ENCODE peak calls at places on chromosomes 11 and 22, in four cellular contexts. W is CD8-positive, alpha-beta T cell; B is progenitor cell of endocrine pancreas; P is PC-3. L is an unnamed sample.
A peak's percentile ranks its signal among the peaks of the same experiment; 100 is the strongest.

GRCh38 chr11:115912484-115912945 is 408.3 kb upstream of the CADM1 start:
- DNase-seq in P (no peak), W (no peak), B (no peak), L (no peak)

GRCh38 chr22:41256898-41257260 is 16.1 kb upstream of the CHADL start:
- DNase-seq in B (no peak), W (no peak), P (peak; percentile 53), L (no peak)

GRCh38 chr11:15327786-15328231 is 213.1 kb downstream of the INSC start:
- DNase-seq in B (peak; percentile 65), P (peak; percentile 3), W (no peak), L (peak; percentile 77)

GRCh38 chr22:17974703-17975372 is 49.5 kb downstream of the MICAL3 start:
- DNase-seq in B (no peak), W (no peak), P (no peak), L (no peak)

GRCh38 chr11:92268546-92268945 is 43.9 kb downstream of the FAT3 start:
- DNase-seq in P (no peak), B (no peak), W (no peak), L (no peak)

GRCh38 chr11:1883342-1884122 is 8.2 kb downstream of the PRR33 start:
- DNase-seq in B (no peak), W (no peak), P (no peak), L (no peak)

GRCh38 chr11:8614497-8614896 is 20.5 kb upstream of the STK33 start:
- DNase-seq in W (no peak), B (no peak), P (no peak), L (no peak)

GRCh38 chr11:101516546-101516945 is 67.3 kb downstream of the TRPC6 start:
- DNase-seq in W (no peak), B (no peak), P (no peak), L (no peak)

GRCh38 chr11:57474017-57474750 is 13.9 kb downstream of the RTN4RL2 start:
- DNase-seq in W (peak; percentile 58), P (no peak), B (no peak), L (no peak)

GRCh38 chr22:35648066-35649025 is at the start of gene APOL6:
- DNase-seq in W (peak; percentile 67), P (peak; percentile 68), B (no peak), L (no peak)

GRCh38 chr11:95231881-95232605 is 1.0 kb upstream of the SESN3 start:
- DNase-seq in P (no peak), B (peak; percentile 75), W (peak; percentile 70), L (peak; percentile 61)

GRCh38 chr11:95230054-95231034 is 658 bp downstream of the SESN3 start:
- DNase-seq in P (no peak), B (peak; percentile 27), W (peak; percentile 28), L (peak; percentile 29)

GRCh38 chr11:95229199-95230053 is 1.6 kb downstream of the SESN3 start:
- DNase-seq in P (no peak), W (no peak), B (no peak), L (no peak)

GRCh38 chr11:95232666-95233065 is 1.7 kb upstream of the SESN3 start:
- DNase-seq in P (no peak), B (no peak), W (no peak), L (no peak)

GRCh38 chr11:95231126-95231880 is at the start of gene SESN3:
- DNase-seq in B (peak; percentile 98), W (peak; percentile 99), P (peak; percentile 96), L (peak; percentile 96)
- TF ChIP-seq CTCF in B (no peak), W (no peak), P (no peak), L (no peak)

DNA sequence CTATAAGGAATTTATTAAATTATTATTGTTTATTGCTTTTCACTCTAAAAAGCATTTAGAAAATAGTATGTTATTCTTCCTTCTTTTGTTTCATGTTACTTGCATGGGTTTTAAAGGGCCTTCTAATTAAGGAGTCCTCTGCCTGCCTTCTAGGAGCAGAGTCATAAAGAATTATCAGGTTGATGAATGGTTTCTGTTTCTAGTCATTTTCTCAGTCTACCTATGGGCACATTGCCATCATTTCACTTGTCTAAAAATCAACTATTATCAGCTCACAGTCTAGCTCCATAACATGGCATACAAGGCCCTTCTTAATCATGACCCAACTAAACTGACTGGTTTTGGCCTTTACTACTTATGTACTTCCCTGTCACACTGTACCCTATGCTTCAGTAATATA is 16.2 kb downstream of the DYNC2H1 start:
- DNase-seq in W (no peak), P (no peak), B (no peak), L (no peak)
- TF ChIP-seq CTCF in W (no peak), P (no peak), B (no peak), L (no peak)

DNA sequence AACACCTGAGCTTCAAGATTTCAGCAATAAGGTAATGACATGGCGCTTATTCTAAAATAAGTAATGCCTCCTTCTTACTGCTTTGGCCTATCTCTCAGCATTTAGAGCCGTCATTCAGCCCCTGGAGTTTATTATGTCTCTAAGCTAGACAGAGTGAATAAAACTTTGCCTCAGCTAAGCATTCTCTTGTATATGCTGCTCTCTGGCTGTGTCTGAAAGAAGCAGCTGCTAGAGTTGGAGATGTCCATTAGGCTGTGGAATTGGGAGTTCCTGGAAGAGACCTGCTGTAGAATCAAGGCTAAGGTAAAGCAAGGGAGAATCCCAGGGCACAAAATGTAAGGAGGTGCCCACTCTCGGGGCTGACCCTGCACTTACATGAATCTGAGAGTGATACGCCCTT is 35.5 kb upstream of the TTC12 start:
- DNase-seq in W (no peak), B (no peak), P (no peak), L (no peak)
- TF ChIP-seq CTCF in W (no peak), B (no peak), P (no peak), L (no peak)

DNA sequence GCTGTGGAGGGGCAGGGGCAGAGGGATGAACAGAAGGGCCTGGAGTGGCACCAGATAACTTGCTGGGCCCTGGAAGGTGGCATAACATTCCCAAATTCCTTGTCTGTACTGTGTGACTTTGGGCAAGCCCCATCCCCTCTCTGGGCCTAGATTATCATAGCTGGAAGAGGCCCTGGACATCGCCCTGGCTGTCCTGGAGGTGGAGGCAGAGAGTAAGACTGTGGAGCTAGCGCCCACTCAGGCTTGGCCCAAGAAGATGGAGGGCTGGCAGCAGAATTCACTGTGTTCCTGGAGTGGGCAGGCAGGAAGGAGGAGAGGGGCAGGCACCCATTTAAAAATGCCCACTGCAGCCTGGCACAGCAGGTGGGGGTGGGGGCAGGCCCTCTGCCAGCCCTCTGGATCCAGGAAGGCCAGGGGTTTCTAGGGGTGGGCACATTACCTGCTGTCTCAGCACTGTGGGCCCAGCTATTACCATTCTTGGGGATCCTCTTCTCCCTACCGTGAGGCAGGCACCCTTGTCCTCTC is 22.6 kb downstream of the ARHGEF17 start:
- DNase-seq in W (no peak), B (no peak), P (peak; percentile 26), L (no peak)
- TF ChIP-seq CTCF in W (no peak), B (peak; percentile 46), P (peak; percentile 33), L (peak; percentile 49)

DNA sequence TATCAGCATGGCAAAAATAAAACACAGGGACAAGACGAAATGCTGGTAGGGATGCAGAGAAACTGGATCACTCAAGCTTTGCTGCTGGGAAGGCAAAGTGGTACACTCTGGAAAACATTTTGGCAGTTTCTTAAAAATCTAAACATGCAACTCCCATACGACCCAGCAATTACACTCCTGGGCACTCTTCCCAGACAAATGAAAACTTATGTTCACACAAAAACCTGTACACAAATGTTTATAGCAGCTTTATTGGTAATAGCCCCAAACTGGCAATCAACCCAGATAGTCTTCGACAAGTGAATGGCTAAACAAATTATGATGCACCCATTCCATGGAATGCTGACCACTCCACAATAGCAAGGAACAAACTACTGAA is 35.8 kb upstream of the PRR5 start:
- DNase-seq in P (no peak), W (no peak), B (no peak), L (no peak)
- TF ChIP-seq CTCF in P (no peak), W (no peak), B (no peak), L (no peak)

DNA sequence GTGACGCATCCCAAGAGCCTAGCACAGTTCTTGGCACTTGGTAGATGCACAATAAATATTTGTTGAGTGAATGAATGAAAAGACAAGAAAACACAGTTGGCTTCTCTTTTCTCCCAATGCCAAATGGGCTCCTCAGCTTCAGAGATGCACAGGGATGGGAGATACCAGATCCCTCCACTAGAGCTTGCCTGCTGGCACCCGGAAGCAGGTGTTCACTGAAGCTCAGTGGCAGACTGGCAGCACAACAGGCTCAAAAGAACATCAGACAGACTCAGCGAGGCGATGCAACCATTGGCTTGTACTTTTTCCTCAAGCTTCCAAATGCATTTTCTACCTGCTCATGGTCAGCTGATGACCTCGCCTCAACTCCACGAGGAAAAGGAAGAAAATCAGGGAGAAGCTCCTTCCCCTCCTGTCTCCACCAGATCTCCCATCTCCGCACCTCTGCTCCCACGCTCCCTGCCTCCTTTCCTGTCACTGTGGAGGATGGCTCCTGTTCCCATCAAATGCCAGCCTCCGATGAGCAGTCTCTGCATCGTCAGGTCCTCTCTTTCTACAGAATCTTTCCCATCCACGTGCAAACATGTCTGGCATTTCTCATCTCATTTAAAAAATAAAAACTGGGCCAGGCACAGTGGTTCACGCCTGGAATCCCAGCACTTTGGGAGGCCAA is 5.8 kb downstream of the RAPSN start:
- DNase-seq in W (no peak), B (no peak), P (no peak), L (no peak)
- TF ChIP-seq CTCF in W (no peak), B (no peak), P (no peak), L (no peak)

DNA sequence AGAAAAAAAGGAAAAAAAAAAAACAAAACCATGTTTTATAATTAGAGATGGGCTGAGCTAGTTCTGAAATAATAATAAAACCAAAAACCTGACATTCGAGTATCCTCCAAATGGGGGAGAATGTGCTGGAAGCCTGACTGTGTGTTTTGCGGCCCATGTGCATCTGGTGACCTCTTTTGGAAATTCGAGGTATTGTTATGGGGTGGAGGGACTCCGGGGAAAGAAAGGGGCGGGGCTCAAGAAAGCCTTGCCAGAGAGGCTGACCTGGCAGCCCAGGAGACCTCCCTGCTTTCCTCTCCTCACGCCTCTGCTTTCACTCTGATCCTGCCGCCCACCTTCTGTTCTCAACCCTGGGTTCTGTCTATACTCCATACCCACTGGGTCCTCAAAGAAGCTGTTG is 72.9 kb downstream of the CTTN start:
- DNase-seq in W (no peak), P (peak; percentile 66), B (no peak), L (peak; percentile 36)
- TF ChIP-seq CTCF in W (no peak), P (peak; percentile 64), B (peak; percentile 39), L (peak; percentile 43)

DNA sequence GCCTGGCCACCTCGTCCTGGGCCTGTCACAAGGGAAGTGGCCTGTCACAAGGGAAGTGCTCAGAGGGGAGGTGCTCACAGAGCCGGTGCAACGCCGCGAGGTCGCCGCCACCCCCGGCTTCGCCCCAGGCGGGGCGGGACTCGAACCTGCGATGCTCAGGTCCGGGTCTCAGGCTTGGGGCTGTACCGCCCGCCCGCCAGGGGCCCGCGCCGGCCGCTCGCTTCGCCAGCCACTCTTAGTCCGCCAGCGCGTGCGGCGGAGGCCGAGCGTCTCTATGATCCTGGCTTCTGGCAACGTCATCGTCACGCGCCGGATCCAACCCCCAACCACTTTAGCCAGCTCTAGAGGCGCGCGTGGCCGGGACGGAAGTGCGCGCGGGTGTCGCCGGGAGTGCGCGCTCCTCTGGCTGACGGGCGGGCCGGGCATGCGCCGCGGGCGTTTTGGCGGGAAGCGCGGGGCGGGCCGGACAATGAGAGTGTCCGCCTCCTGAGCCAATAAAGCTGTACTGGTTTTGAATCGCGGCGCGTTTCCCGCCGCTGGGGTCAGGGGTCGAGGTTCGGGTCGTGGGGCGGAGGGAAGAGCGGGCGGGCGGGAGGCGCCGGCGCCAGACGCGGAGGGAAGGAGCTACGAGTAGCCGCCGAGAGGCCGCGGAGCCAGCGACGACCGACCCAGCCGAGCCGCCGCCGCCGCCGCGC is at the start of gene TRMT2A:
- DNase-seq in B (peak; percentile 97), W (peak; percentile 95), P (peak; percentile 91), L (peak; percentile 98)
- TF ChIP-seq CTCF in B (peak; percentile 14), W (no peak), P (peak; percentile 26), L (peak; percentile 37)

L was measured in neural crest cell.